ENCODE peak calls at places on chromosome 14, in nine cellular contexts. X is astrocyte of the spinal cord; R is activated CD8-positive, alpha-beta memory T cell treated with anti-CD3 and anti-CD28 coated beads for 1 hour; M is AG04449; S is transverse colon; H is HCEC 1CT; Y is NCI-H460; G is non-pigmented ciliary epithelial cell; Z is hippocampal formation. N is an unnamed sample.
A peak's percentile ranks its signal among the peaks of the same experiment; 100 is the strongest.

GRCh38 chr14:87013583-87013982 is 979.4 kb downstream of the GALC start:
- DNase-seq in R (no peak), S (no peak), M (peak; percentile 24), H (peak; percentile 69), Z (no peak), Y (no peak), X (peak; percentile 69), G (peak; percentile 58), N (no peak)

GRCh38 chr14:96120941-96121340 is 81.8 kb downstream of the C14orf132 start:
- DNase-seq in M (no peak), Z (no peak), R (no peak), X (no peak), S (no peak), Y (no peak), G (no peak), H (no peak), N (no peak)

GRCh38 chr14:27025648-27026047 is 427.8 kb upstream of the NOVA1 start:
- DNase-seq in G (no peak), Z (no peak), Y (no peak), M (no peak), X (no peak), H (no peak), R (no peak), S (no peak), N (no peak)

GRCh38 chr14:99747582-99748330 is 45.5 kb upstream of the EML1 start:
- DNase-seq in Z (no peak), H (no peak), Y (no peak), S (no peak), R (no peak), G (no peak), M (no peak), X (no peak), N (no peak)

GRCh38 chr14:44339256-44339655 is 167.8 kb downstream of the FSCB start:
- DNase-seq in X (peak; percentile 16), Z (no peak), S (no peak), H (no peak), Y (no peak), G (no peak), R (no peak), M (no peak), N (no peak)

GRCh38 chr14:94679941-94680340 is 67.8 kb downstream of the SERPINA3 start:
- DNase-seq in R (no peak), S (no peak), H (no peak), G (no peak), Z (no peak), M (no peak), Y (no peak), X (no peak), N (no peak)

GRCh38 chr14:76917759-76918175 is 91.6 kb downstream of the LRRC74A start:
- DNase-seq in R (no peak), Z (no peak), G (no peak), M (no peak), S (no peak), H (no peak), Y (no peak), X (peak; percentile 30), N (no peak)

GRCh38 chr14:61034416-61035100 is 53.5 kb downstream of the SLC38A6 start:
- DNase-seq in S (peak; percentile 15), M (no peak), Y (no peak), R (no peak), H (no peak), Z (no peak), X (no peak), G (no peak), N (no peak)

GRCh38 chr14:100789460-100790417 is 36.2 kb upstream of the MEG3 start:
- DNase-seq in M (no peak), Z (no peak), H (no peak), R (no peak), X (no peak), Y (no peak), S (no peak), G (no peak), N (no peak)

GRCh38 chr14:72605096-72605920 is 288.6 kb downstream of the DPF3 start:
- DNase-seq in R (no peak), X (no peak), Y (no peak), Z (no peak), S (no peak), G (no peak), H (no peak), M (no peak), N (no peak)

GRCh38 chr14:55749201-55749812 is 169.3 kb downstream of the KTN1 start:
- DNase-seq in H (no peak), M (no peak), G (no peak), X (no peak), Z (no peak), S (no peak), Y (no peak), R (no peak), N (no peak)

GRCh38 chr14:77275041-77275854 is 4.2 kb upstream of the NGB start:
- DNase-seq in X (no peak), Y (no peak), R (no peak), G (no peak), H (no peak), Z (peak; percentile 15), S (no peak), M (no peak), N (no peak)

GRCh38 chr14:60085085-60085484 is 6.6 kb upstream of the PCNX4 start:
- DNase-seq in Z (no peak), X (no peak), G (no peak), R (no peak), S (no peak), H (peak; percentile 56), M (no peak), Y (no peak), N (no peak)

GRCh38 chr14:104392396-104393198 is 187.0 kb upstream of the C14orf180 start:
- DNase-seq in S (no peak), H (no peak), R (no peak), X (no peak), G (no peak), Z (no peak), Y (no peak), M (no peak), N (no peak)

GRCh38 chr14:99717682-99718013 is 33.5 kb downstream of the CYP46A1 start:
- DNase-seq in R (no peak), M (no peak), H (no peak), Y (no peak), X (no peak), G (no peak), S (no peak), Z (no peak), N (no peak)

GRCh38 chr14:59207506-59207933 is 19.1 kb downstream of the DAAM1 start:
- DNase-seq in R (no peak), G (no peak), Z (no peak), Y (no peak), X (no peak), M (no peak), S (no peak), H (no peak), N (no peak)

GRCh38 chr14:64187331-64187730 is 106.8 kb downstream of the ESR2 start:
- DNase-seq in H (no peak), X (no peak), Y (no peak), R (no peak), Z (no peak), G (no peak), M (no peak), S (no peak), N (no peak)

GRCh38 chr14:50714452-50715073 is 46.5 kb upstream of the SAV1 start:
- DNase-seq in H (peak; percentile 71), M (no peak), G (no peak), X (peak; percentile 43), Y (peak; percentile 40), S (no peak), R (no peak), Z (peak; percentile 58), N (no peak)

GRCh38 chr14:105475269-105475915 is 771 bp downstream of the CRIP2 start:
- DNase-seq in G (no peak), X (peak; percentile 62), S (no peak), R (no peak), Z (no peak), H (no peak), Y (no peak), M (no peak), N (no peak)

N was measured in HS-27A.